ENCODE peak calls at places on chromosomes 1 and 21, in five cellular contexts. Q is NCI-H1436, H is iPS-NIHi11, C is ovary, Y is GOT3. L is an unnamed sample.

GRCh38 chr1:22128392-22128791 is 14.5 kb downstream of the WNT4 start:
- DNase-seq in Y (no peak), Q (no peak), H (no peak), C (no peak), L (no peak)

GRCh38 chr1:238955934-238956333 is 430.4 kb upstream of the CHRM3 start:
- DNase-seq in Y (no peak), H (no peak), C (no peak), Q (no peak), L (no peak)

GRCh38 chr21:25573409-25574206 is 33.7 kb downstream of the MRPL39 start:
- DNase-seq in Y (no peak), Q (no peak), C (no peak), H (no peak), L (no peak)

GRCh38 chr1:31031330-31032143 is 34.0 kb downstream of the PUM1 start:
- DNase-seq in Q (no peak), H (peak; percentile 15), C (no peak), Y (no peak), L (no peak)

GRCh38 chr1:78143152-78143551 is 97.4 kb downstream of the GIPC2 start:
- DNase-seq in H (no peak), Q (no peak), Y (no peak), C (no peak), L (no peak)

GRCh38 chr21:34029724-34030528 is 43.5 kb upstream of the MRPS6 start:
- DNase-seq in Q (no peak), Y (no peak), C (peak; percentile 38), H (peak; percentile 80), L (peak; percentile 79)

GRCh38 chr21:37787456-37787855 is 128.8 kb downstream of the KCNJ6 start:
- DNase-seq in Y (no peak), H (no peak), Q (no peak), C (no peak), L (peak; percentile 62)

GRCh38 chr1:101379939-101380338 is 143.1 kb downstream of the S1PR1 start:
- DNase-seq in Q (no peak), H (no peak), C (no peak), Y (no peak), L (no peak)

GRCh38 chr1:67833595-67833926 is 294 bp upstream of the GNG12 start:
- DNase-seq in C (no peak), Y (peak; percentile 45), H (no peak), Q (no peak), L (no peak)

GRCh38 chr1:221897312-221897711 is 155.4 kb upstream of the DUSP10 start:
- DNase-seq in H (no peak), C (no peak), Y (no peak), Q (no peak), L (no peak)

GRCh38 chr1:19122668-19123067 is 87.4 kb downstream of the UBR4 start:
- DNase-seq in C (no peak), Y (no peak), H (no peak), Q (no peak), L (no peak)

GRCh38 chr1:233607252-233608119 is 6.4 kb upstream of the KCNK1 start:
- DNase-seq in C (no peak), Y (no peak), Q (no peak), H (no peak), L (no peak)

GRCh38 chr1:208150810-208151458 is 93.2 kb downstream of the PLXNA2 start:
- DNase-seq in Q (no peak), H (no peak), Y (no peak), C (no peak), L (no peak)

GRCh38 chr1:1000357-1001056 is 610 bp upstream of the HES4 start:
- DNase-seq in Q (peak; percentile 54), Y (no peak), H (peak; percentile 81), C (peak; percentile 77), L (peak; percentile 83)

GRCh38 chr1:155075535-155075934 is 3.1 kb upstream of the EFNA3 start:
- DNase-seq in C (no peak), Q (no peak), Y (no peak), H (no peak), L (no peak)

GRCh38 chr1:235009074-235009473 is 119.6 kb downstream of the TOMM20 start:
- DNase-seq in H (no peak), Q (no peak), C (no peak), Y (no peak), L (no peak)

GRCh38 chr1:168180148-168180524 is 1.4 kb downstream of the TIPRL start:
- DNase-seq in Q (no peak), C (no peak), H (no peak), Y (no peak), L (no peak)

L was measured in islet precursor cell.